ENCODE peak calls at places on chromosomes 7 and 10, in seven cellular contexts. V, D, M, H, I, O and A are unnamed samples.

GRCh38 chr7:132877578-132877977 is 204.3 kb downstream of the CHCHD3 start:
- DNase-seq in I (no peak), O (no peak), D (no peak), V (no peak), H (no peak), M (no peak), A (no peak)

GRCh38 chr7:13104128-13104527 is 416.7 kb downstream of the ARL4A start:
- DNase-seq in H (no peak), I (no peak), M (no peak), O (no peak), D (no peak), V (no peak), A (no peak)

GRCh38 chr7:31003097-31003496 is 39.3 kb downstream of the GHRHR start:
- DNase-seq in M (no peak), V (no peak), O (no peak), I (no peak), D (no peak), H (no peak), A (no peak)

GRCh38 chr10:17805921-17806577 is 3.1 kb upstream of the MRC1 start:
- DNase-seq in O (peak), V (no peak), D (no peak), I (no peak), H (no peak), M (no peak), A (no peak)

GRCh38 chr10:77877461-77878344 is 48.9 kb downstream of the DLG5 start:
- DNase-seq in D (peak), M (no peak), H (no peak), I (no peak), O (peak), V (peak), A (no peak)

GRCh38 chr10:113616244-113617074 is 47.4 kb downstream of the NRAP start:
- DNase-seq in D (no peak), I (no peak), M (no peak), V (no peak), H (no peak), O (peak), A (peak)

GRCh38 chr10:11175823-11176243 is 158.2 kb downstream of the CELF2 start:
- DNase-seq in M (no peak), O (no peak), H (no peak), D (no peak), V (no peak), I (no peak), A (no peak)

GRCh38 chr7:18361756-18362155 is 133.8 kb upstream of the HDAC9 start:
- DNase-seq in D (no peak), O (no peak), I (no peak), H (peak), M (peak), V (peak), A (no peak)

GRCh38 chr7:45203947-45204445 is 46.4 kb downstream of the RAMP3 start:
- DNase-seq in H (no peak), O (no peak), I (no peak), M (no peak), D (peak), V (peak), A (peak)

GRCh38 chr7:72313906-72314305 is 98.2 kb downstream of the CALN1 start:
- DNase-seq in I (no peak), O (no peak), V (no peak), D (no peak), M (no peak), H (no peak), A (no peak)

GRCh38 chr7:2495402-2496309 is 19.5 kb upstream of the GRIFIN start:
- DNase-seq in O (peak), V (no peak), H (no peak), I (no peak), M (no peak), D (no peak), A (no peak)

GRCh38 chr7:42351313-42351935 is 114.4 kb upstream of the GLI3 start:
- DNase-seq in I (no peak), D (no peak), O (peak), M (no peak), V (peak), H (no peak), A (no peak)

GRCh38 chr7:130598056-130598455 is 70.5 kb downstream of the COPG2 start:
- DNase-seq in H (no peak), M (no peak), D (no peak), V (no peak), I (no peak), O (no peak), A (no peak)

GRCh38 chr7:25025218-25025671 is 45.3 kb upstream of the OSBPL3 start:
- DNase-seq in D (no peak), H (peak), O (peak), I (no peak), V (peak), M (no peak), A (peak)